ENCODE peak calls at places on chromosomes 16 and 17, in five cellular contexts. D is activated CD8-positive, alpha-beta memory T cell treated with anti-CD3 and anti-CD28 coated beads for 1 hour; Q is cardiac muscle cell; J is Peyer's patch; Z is CD8-positive, alpha-beta memory T cell. U is an unnamed sample.

GRCh38 chr17:75250009-75250471 is 11.4 kb downstream of the GGA3 start:
- DNase-seq in Q (no peak), D (no peak), J (no peak), Z (peak), U (no peak)

GRCh38 chr16:82882249-82882648 is 255.5 kb downstream of the CDH13 start:
- DNase-seq in D (no peak), Q (no peak), J (no peak), Z (no peak), U (no peak)

GRCh38 chr16:17777461-17777863 is 306.7 kb upstream of the XYLT1 start:
- DNase-seq in Q (no peak), Z (no peak), J (no peak), D (no peak), U (no peak)

GRCh38 chr17:358491-359133 is 6.0 kb upstream of the RPH3AL start:
- DNase-seq in J (no peak), D (no peak), Q (no peak), Z (no peak), U (no peak)

GRCh38 chr17:60442271-60443201 is 20.2 kb downstream of the CHCT1 start:
- DNase-seq in J (no peak), Z (no peak), Q (no peak), D (no peak), U (no peak)

GRCh38 chr17:9512323-9513168 is 63.1 kb downstream of the STX8 start:
- DNase-seq in Z (no peak), Q (no peak), D (no peak), J (no peak), U (no peak)

GRCh38 chr17:76994237-76994637 is 126.0 kb downstream of the MGAT5B start:
- DNase-seq in Z (no peak), D (no peak), J (no peak), Q (no peak), U (no peak)

GRCh38 chr17:1460233-1460632 is 4.2 kb upstream of the CRK start:
- DNase-seq in D (no peak), Z (no peak), J (peak), Q (no peak), U (no peak)

GRCh38 chr17:66717680-66718079 is 117.2 kb upstream of the CACNG5 start:
- DNase-seq in Q (no peak), D (no peak), Z (no peak), J (no peak), U (no peak)

GRCh38 chr17:16002708-16003265 is 3.2 kb downstream of the TTC19 start:
- DNase-seq in J (no peak), D (no peak), Z (no peak), Q (no peak), U (no peak)

GRCh38 chr16:23365602-23366240 is 63.6 kb downstream of the SCNN1B start:
- DNase-seq in J (peak), D (no peak), Z (no peak), Q (no peak), U (no peak)

GRCh38 chr16:10078541-10078949 is 103.7 kb downstream of the GRIN2A start:
- DNase-seq in J (no peak), Q (no peak), D (no peak), Z (no peak), U (no peak)

GRCh38 chr16:68072038-68072695 is 13.0 kb upstream of the NFATC3 start:
- DNase-seq in Q (no peak), D (no peak), Z (no peak), J (peak), U (no peak)

GRCh38 chr17:44191941-44192496 is 5.2 kb downstream of the TMUB2 start:
- DNase-seq in Z (no peak), J (no peak), Q (no peak), D (no peak), U (no peak)

GRCh38 chr16:10951016-10951415 is 6.7 kb downstream of the CLEC16A start:
- DNase-seq in Z (no peak), J (no peak), D (no peak), Q (no peak), U (no peak)

GRCh38 chr16:85162478-85163277 is 50.4 kb upstream of the CIBAR2 start:
- DNase-seq in Q (no peak), Z (no peak), J (no peak), D (no peak), U (no peak)

GRCh38 chr17:67438669-67439068 is 61.6 kb downstream of the PITPNC1 start:
- DNase-seq in Z (no peak), D (no peak), J (no peak), Q (no peak), U (no peak)

GRCh38 chr17:50290074-50290702 is 15.9 kb downstream of the TMEM92 start:
- DNase-seq in J (no peak), Z (no peak), Q (no peak), D (no peak), U (no peak)

GRCh38 chr17:43791589-43791988 is 11.4 kb downstream of the CFAP97D1 start:
- DNase-seq in D (no peak), Z (no peak), J (no peak), Q (peak), U (no peak)

GRCh38 chr17:15261063-15261817 is 3.9 kb downstream of the PMP22 start:
- DNase-seq in D (no peak), Z (no peak), Q (peak), J (peak), U (no peak)

GRCh38 chr17:12545877-12546513 is 119.7 kb upstream of the MYOCD start:
- DNase-seq in Q (peak), D (no peak), Z (no peak), J (no peak), U (no peak)

GRCh38 chr17:73430848-73431247 is 119.0 kb upstream of the CDC42EP4 start:
- DNase-seq in D (no peak), Q (no peak), Z (no peak), J (no peak), U (no peak)

U was measured in immature natural killer cell.